ENCODE peak calls at places on chromosomes 12 and 14, in five cellular contexts. One of them, this sample, is unnamed.

GRCh38 chr14:77653473-77653872 is 37.0 kb upstream of the SPTLC2 start:
- DNase-seq in stomach: no peak
- DNase-seq in esophagus squamous epithelium: no peak
- DNase-seq in IMR-90: no peak
- DNase-seq in mammary epithelial cell: no peak
- DNase-seq in this sample: no peak

GRCh38 chr12:46983959-46984833 is 95.2 kb upstream of the PCED1B start:
- DNase-seq in stomach: no peak
- DNase-seq in esophagus squamous epithelium: no peak
- DNase-seq in IMR-90: peak; percentile 75
- DNase-seq in mammary epithelial cell: peak; percentile 60
- DNase-seq in this sample: no peak

GRCh38 chr12:47954467-47955045 is 8.8 kb upstream of the TMEM106C start:
- DNase-seq in stomach: no peak
- DNase-seq in esophagus squamous epithelium: no peak
- DNase-seq in IMR-90: no peak
- DNase-seq in mammary epithelial cell: no peak
- DNase-seq in this sample: no peak

GRCh38 chr12:18898469-18898868 is 160.6 kb downstream of the CAPZA3 start:
- DNase-seq in stomach: no peak
- DNase-seq in esophagus squamous epithelium: no peak
- DNase-seq in IMR-90: no peak
- DNase-seq in mammary epithelial cell: peak; percentile 4
- DNase-seq in this sample: no peak

GRCh38 chr12:108099778-108100177 is 29.3 kb upstream of the WSCD2 start:
- DNase-seq in stomach: no peak
- DNase-seq in esophagus squamous epithelium: no peak
- DNase-seq in IMR-90: no peak
- DNase-seq in mammary epithelial cell: no peak
- DNase-seq in this sample: no peak

GRCh38 chr12:52821826-52822660 is 8.1 kb upstream of the KRT4 start:
- DNase-seq in stomach: no peak
- DNase-seq in esophagus squamous epithelium: no peak
- DNase-seq in IMR-90: no peak
- DNase-seq in mammary epithelial cell: no peak
- DNase-seq in this sample: no peak

GRCh38 chr12:92139634-92140555 is 5.8 kb downstream of the BTG1 start:
- DNase-seq in stomach: no peak
- DNase-seq in esophagus squamous epithelium: no peak
- DNase-seq in IMR-90: peak; percentile 59
- DNase-seq in mammary epithelial cell: peak; percentile 76
- DNase-seq in this sample: no peak

GRCh38 chr12:132084681-132085635 is 59.2 kb downstream of the DDX51 start:
- DNase-seq in stomach: peak; percentile 63
- DNase-seq in esophagus squamous epithelium: no peak
- DNase-seq in IMR-90: peak; percentile 33
- DNase-seq in mammary epithelial cell: peak; percentile 42
- DNase-seq in this sample: no peak

GRCh38 chr12:80272516-80272915 is 171.5 kb upstream of the PTPRQ start:
- DNase-seq in stomach: no peak
- DNase-seq in esophagus squamous epithelium: no peak
- DNase-seq in IMR-90: no peak
- DNase-seq in mammary epithelial cell: no peak
- DNase-seq in this sample: no peak

GRCh38 chr14:74512431-74512830 is 18.9 kb downstream of the ISCA2 start:
- DNase-seq in stomach: no peak
- DNase-seq in esophagus squamous epithelium: no peak
- DNase-seq in IMR-90: no peak
- DNase-seq in mammary epithelial cell: no peak
- DNase-seq in this sample: no peak

GRCh38 chr14:32417956-32418552 is 89.0 kb downstream of the AKAP6 start:
- DNase-seq in stomach: peak; percentile 26
- DNase-seq in esophagus squamous epithelium: no peak
- DNase-seq in IMR-90: peak; percentile 59
- DNase-seq in mammary epithelial cell: peak; percentile 67
- DNase-seq in this sample: no peak

GRCh38 chr12:109775172-109775881 is 57.9 kb downstream of the TRPV4 start:
- DNase-seq in stomach: peak; percentile 82
- DNase-seq in esophagus squamous epithelium: no peak
- DNase-seq in IMR-90: peak; percentile 58
- DNase-seq in mammary epithelial cell: peak; percentile 52
- DNase-seq in this sample: no peak

GRCh38 chr14:100747021-100747586 is 20.4 kb downstream of the DLK1 start:
- DNase-seq in stomach: no peak
- DNase-seq in esophagus squamous epithelium: no peak
- DNase-seq in IMR-90: peak; percentile 92
- DNase-seq in mammary epithelial cell: peak; percentile 95
- DNase-seq in this sample: peak; percentile 94

GRCh38 chr14:88518592-88519512 is 36.0 kb downstream of the PTPN21 start:
- DNase-seq in stomach: no peak
- DNase-seq in esophagus squamous epithelium: no peak
- DNase-seq in IMR-90: peak; percentile 88
- DNase-seq in mammary epithelial cell: peak; percentile 73
- DNase-seq in this sample: peak; percentile 26

GRCh38 chr12:109888179-109889020 is 8.1 kb upstream of the GLTP start:
- DNase-seq in stomach: no peak
- DNase-seq in esophagus squamous epithelium: no peak
- DNase-seq in IMR-90: peak; percentile 97
- DNase-seq in mammary epithelial cell: peak; percentile 96
- DNase-seq in this sample: peak; percentile 96

GRCh38 chr12:110349521-110350151 is 53.9 kb downstream of the ANAPC7 start:
- DNase-seq in stomach: no peak
- DNase-seq in esophagus squamous epithelium: no peak
- DNase-seq in IMR-90: no peak
- DNase-seq in mammary epithelial cell: no peak
- DNase-seq in this sample: no peak

GRCh38 chr12:4054643-4055042 is 181.4 kb upstream of the PARP11 start:
- DNase-seq in stomach: no peak
- DNase-seq in esophagus squamous epithelium: no peak
- DNase-seq in IMR-90: no peak
- DNase-seq in mammary epithelial cell: no peak
- DNase-seq in this sample: no peak

GRCh38 chr14:37232907-37233481 is 35.3 kb downstream of the MIPOL1 start:
- DNase-seq in stomach: no peak
- DNase-seq in esophagus squamous epithelium: no peak
- DNase-seq in IMR-90: peak; percentile 69
- DNase-seq in mammary epithelial cell: peak; percentile 61
- DNase-seq in this sample: no peak

GRCh38 chr14:60332869-60333268 is 83.8 kb downstream of the PPM1A start:
- DNase-seq in stomach: no peak
- DNase-seq in esophagus squamous epithelium: no peak
- DNase-seq in IMR-90: no peak
- DNase-seq in mammary epithelial cell: no peak
- DNase-seq in this sample: no peak

GRCh38 chr12:116142936-116143882 is 134.3 kb downstream of the MED13L start:
- DNase-seq in stomach: no peak
- DNase-seq in esophagus squamous epithelium: no peak
- DNase-seq in IMR-90: peak; percentile 89
- DNase-seq in mammary epithelial cell: peak; percentile 75
- DNase-seq in this sample: peak; percentile 57

GRCh38 chr12:38586652-38587219 is 270.2 kb downstream of the ALG10B start:
- DNase-seq in stomach: no peak
- DNase-seq in esophagus squamous epithelium: no peak
- DNase-seq in IMR-90: no peak
- DNase-seq in mammary epithelial cell: peak; percentile 65
- DNase-seq in this sample: no peak

GRCh38 chr14:76760331-76761197 is 704 bp upstream of the VASH1 start:
- DNase-seq in stomach: no peak
- DNase-seq in esophagus squamous epithelium: no peak
- DNase-seq in IMR-90: no peak
- DNase-seq in mammary epithelial cell: no peak
- DNase-seq in this sample: no peak

GRCh38 chr12:120639771-120640721 is at the start of gene CABP1:
- DNase-seq in stomach: peak; percentile 58
- DNase-seq in esophagus squamous epithelium: no peak
- DNase-seq in IMR-90: no peak
- DNase-seq in mammary epithelial cell: no peak
- DNase-seq in this sample: no peak

GRCh38 chr12:111295176-111295575 is 73.7 kb downstream of the PHETA1 start:
- DNase-seq in stomach: no peak
- DNase-seq in esophagus squamous epithelium: no peak
- DNase-seq in IMR-90: no peak
- DNase-seq in mammary epithelial cell: no peak
- DNase-seq in this sample: no peak

GRCh38 chr14:64812412-64812811 is 67.3 kb downstream of the SPTB start:
- DNase-seq in stomach: peak; percentile 74
- DNase-seq in esophagus squamous epithelium: no peak
- DNase-seq in IMR-90: no peak
- DNase-seq in mammary epithelial cell: peak; percentile 61
- DNase-seq in this sample: no peak

GRCh38 chr12:68487721-68488309 is 122.9 kb upstream of the RAP1B start:
- DNase-seq in stomach: no peak
- DNase-seq in esophagus squamous epithelium: no peak
- DNase-seq in IMR-90: no peak
- DNase-seq in mammary epithelial cell: no peak
- DNase-seq in this sample: no peak

GRCh38 chr12:49068879-49069506 is 786 bp downstream of the RHEBL1 start:
- DNase-seq in stomach: no peak
- DNase-seq in esophagus squamous epithelium: no peak
- DNase-seq in IMR-90: no peak
- DNase-seq in mammary epithelial cell: no peak
- DNase-seq in this sample: no peak

GRCh38 chr12:49070971-49071370 is 1.2 kb upstream of the RHEBL1 start:
- DNase-seq in stomach: no peak
- DNase-seq in esophagus squamous epithelium: no peak
- DNase-seq in IMR-90: no peak
- DNase-seq in mammary epithelial cell: no peak
- DNase-seq in this sample: no peak

GRCh38 chr12:49066120-49066519 is 3.7 kb downstream of the RHEBL1 start:
- DNase-seq in stomach: no peak
- DNase-seq in esophagus squamous epithelium: no peak
- DNase-seq in IMR-90: no peak
- DNase-seq in mammary epithelial cell: no peak
- DNase-seq in this sample: no peak

GRCh38 chr12:49064767-49065152 is 4.2 kb upstream of the KMT2D start:
- DNase-seq in stomach: no peak
- DNase-seq in esophagus squamous epithelium: no peak
- DNase-seq in IMR-90: no peak
- DNase-seq in mammary epithelial cell: no peak
- DNase-seq in this sample: no peak

GRCh38 chr12:49069507-49070346 is at the start of gene RHEBL1:
- DNase-seq in stomach: peak; percentile 99
- DNase-seq in esophagus squamous epithelium: peak; percentile 94
- DNase-seq in IMR-90: peak; percentile 92
- DNase-seq in mammary epithelial cell: peak; percentile 98
- DNase-seq in this sample: peak; percentile 71
- TF ChIP-seq CTCF in stomach: no peak
- TF ChIP-seq CTCF in esophagus squamous epithelium: peak; percentile 50
- TF ChIP-seq CTCF in IMR-90: peak; percentile 10
- TF ChIP-seq CTCF in mammary epithelial cell: peak; percentile 30
- TF ChIP-seq CTCF in this sample: peak; percentile 21

GRCh38 chr12:81809829-81810595 is 50.9 kb upstream of the PPFIA2 start:
- DNase-seq in stomach: no peak
- DNase-seq in esophagus squamous epithelium: no peak
- DNase-seq in IMR-90: no peak
- DNase-seq in mammary epithelial cell: no peak
- DNase-seq in this sample: no peak
- H3K4me3 ChIP-seq in stomach: no peak overlapping the region
- H3K4me3 ChIP-seq in esophagus squamous epithelium: no peak overlapping the region
- H3K4me3 ChIP-seq in IMR-90: no peak overlapping the region
- H3K4me3 ChIP-seq in mammary epithelial cell: no peak overlapping the region
- H3K4me3 ChIP-seq in this sample: no peak overlapping the region

GRCh38 chr12:84508943-84509342 is 403.7 kb downstream of the SLC6A15 start:
- DNase-seq in stomach: no peak
- DNase-seq in esophagus squamous epithelium: no peak
- DNase-seq in IMR-90: no peak
- DNase-seq in mammary epithelial cell: peak; percentile 80
- DNase-seq in this sample: no peak
- H3K27me3 ChIP-seq in stomach: no peaks in the 10 kb centered on the region
- H3K27me3 ChIP-seq in esophagus squamous epithelium: no peaks in the 10 kb centered on the region
- H3K27me3 ChIP-seq in IMR-90: no peaks in the 10 kb centered on the region
- H3K27me3 ChIP-seq in mammary epithelial cell: no peaks in the 10 kb centered on the region
- H3K27me3 ChIP-seq in this sample: no peaks in the 10 kb centered on the region

GRCh38 chr12:5186715-5187114 is 143.0 kb downstream of the KCNA5 start:
- DNase-seq in stomach: no peak
- DNase-seq in esophagus squamous epithelium: no peak
- DNase-seq in IMR-90: no peak
- DNase-seq in mammary epithelial cell: no peak
- DNase-seq in this sample: no peak
- TF ChIP-seq CTCF in stomach: no peak
- TF ChIP-seq CTCF in esophagus squamous epithelium: no peak
- TF ChIP-seq CTCF in IMR-90: no peak
- TF ChIP-seq CTCF in mammary epithelial cell: no peak
- TF ChIP-seq CTCF in this sample: no peak

GRCh38 chr14:104335176-104335575 is 196.8 kb downstream of the KIF26A start:
- DNase-seq in stomach: no peak
- DNase-seq in esophagus squamous epithelium: no peak
- DNase-seq in IMR-90: no peak
- DNase-seq in mammary epithelial cell: no peak
- DNase-seq in this sample: no peak
- H3K4me3 ChIP-seq in stomach: no peak overlapping the region
- H3K4me3 ChIP-seq in esophagus squamous epithelium: no peak overlapping the region
- H3K4me3 ChIP-seq in IMR-90: no peak overlapping the region
- H3K4me3 ChIP-seq in mammary epithelial cell: no peak overlapping the region
- H3K4me3 ChIP-seq in this sample: no peak overlapping the region

DNA sequence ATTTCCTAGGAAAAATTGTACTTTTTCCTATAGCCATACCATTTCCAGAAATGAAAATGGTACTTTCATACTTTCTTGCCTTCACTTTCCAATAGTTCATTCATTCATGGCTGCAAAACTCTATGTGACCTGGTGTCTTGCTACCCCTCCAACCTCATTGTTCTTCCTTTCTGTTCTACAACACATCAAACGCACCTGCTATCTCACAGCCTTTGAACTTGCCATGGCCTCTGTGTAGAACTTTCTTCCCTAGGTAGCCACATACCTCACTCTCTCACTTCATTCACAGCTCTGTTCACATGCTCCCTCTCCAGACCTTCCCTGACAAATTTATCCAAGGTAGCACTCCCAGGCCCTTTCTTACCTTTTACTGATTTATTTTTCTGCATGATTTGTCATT is 149.2 kb downstream of the DUSP6 start:
- DNase-seq in stomach: no peak
- DNase-seq in esophagus squamous epithelium: no peak
- DNase-seq in IMR-90: no peak
- DNase-seq in mammary epithelial cell: no peak
- DNase-seq in this sample: no peak
- H3K27me3 ChIP-seq in stomach: no peaks in the 10 kb centered on the region
- H3K27me3 ChIP-seq in esophagus squamous epithelium: no peaks in the 10 kb centered on the region
- H3K27me3 ChIP-seq in IMR-90: no peaks in the 10 kb centered on the region
- H3K27me3 ChIP-seq in mammary epithelial cell: no peaks in the 10 kb centered on the region
- H3K27me3 ChIP-seq in this sample: no peaks in the 10 kb centered on the region

This sample was measured in BJ.